ENCODE peak calls at places on chromosomes 12 and 14, in six cellular contexts. A is GM23338, U is A549, S is HL-60, Q is GM12878, C is HCT116. N is an unnamed sample.

GRCh38 chr14:22190411-22191191 is 398.4 kb downstream of the DAD1 start:
- DNase-seq in A (no peak), U (no peak), S (no peak), Q (no peak), C (no peak), N (no peak)

GRCh38 chr12:28925726-28926376 is 223.2 kb upstream of the FAR2 start:
- DNase-seq in A (no peak), U (no peak), S (no peak), Q (no peak), C (no peak), N (no peak)

GRCh38 chr12:22415342-22416309 is 81.1 kb upstream of the ST8SIA1 start:
- DNase-seq in A (no peak), U (peak), S (no peak), Q (no peak), C (no peak), N (no peak)

GRCh38 chr12:123506843-123507236 is 26.7 kb downstream of the RILPL1 start:
- DNase-seq in A (no peak), U (no peak), S (no peak), Q (no peak), C (no peak), N (no peak)

GRCh38 chr12:39935275-39935674 is 170.6 kb downstream of the SLC2A13 start:
- DNase-seq in A (no peak), U (no peak), S (no peak), Q (no peak), C (no peak), N (no peak)

GRCh38 chr12:38141239-38141638 is 175.3 kb upstream of the ALG10B start:
- DNase-seq in A (no peak), U (no peak), S (no peak), Q (no peak), C (no peak), N (no peak)

GRCh38 chr14:99389171-99389826 is 91.4 kb downstream of the SETD3 start:
- DNase-seq in A (peak), U (peak), S (no peak), Q (no peak), C (peak), N (peak)

GRCh38 chr12:6917491-6918231 is 3.3 kb downstream of the ENO2 start:
- DNase-seq in A (peak), U (no peak), S (no peak), Q (no peak), C (no peak), N (no peak)

GRCh38 chr12:129660961-129661360 is 242.9 kb downstream of the TMEM132D start:
- DNase-seq in A (peak), U (no peak), S (no peak), Q (no peak), C (no peak), N (no peak)

GRCh38 chr12:81668475-81668874 is 90.7 kb downstream of the PPFIA2 start:
- DNase-seq in A (no peak), U (peak), S (peak), Q (no peak), C (peak), N (no peak)

GRCh38 chr12:53124352-53124723 is 21.1 kb downstream of the SOAT2 start:
- DNase-seq in A (no peak), U (no peak), S (no peak), Q (no peak), C (no peak), N (no peak)
- TF ChIP-seq REST in A (no peak), U (no peak), S (no peak), Q (no peak), C (no peak), N (no peak)

GRCh38 chr14:97350894-97351713 is 553.9 kb downstream of the VRK1 start:
- DNase-seq in A (no peak), U (no peak), S (no peak), Q (no peak), C (no peak), N (no peak)
- TF ChIP-seq REST in A (no peak), U (no peak), S (no peak), Q (no peak), C (no peak), N (no peak)

GRCh38 chr14:69005432-69006148 is 26.5 kb upstream of the ACTN1 start:
- DNase-seq in A (no peak), U (peak), S (no peak), Q (no peak), C (peak), N (peak)
- TF ChIP-seq REST in A (no peak), U (no peak), S (no peak), Q (no peak), C (no peak), N (peak)

DNA sequence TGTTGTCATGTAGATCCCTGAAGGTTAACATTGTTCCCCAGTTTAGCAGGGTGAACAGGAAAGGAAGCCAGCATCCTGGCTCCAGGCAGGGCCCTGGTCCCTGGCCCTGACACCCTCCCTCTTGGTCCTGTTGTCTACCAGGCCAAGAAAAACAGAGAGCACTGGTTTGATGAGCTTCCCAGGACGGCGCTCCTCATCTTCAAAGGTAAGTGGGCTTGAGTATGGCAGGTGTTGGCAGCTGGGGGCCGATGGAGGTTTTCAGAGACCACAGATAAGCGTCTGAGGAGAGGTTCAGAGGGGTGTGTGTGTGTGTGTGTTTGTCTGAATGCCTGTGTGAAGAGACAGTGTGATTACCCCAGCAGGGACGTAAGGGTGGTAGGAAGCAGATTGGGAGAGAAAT is 56.3 kb downstream of the SLC8B1 start:
- DNase-seq in A (no peak), U (no peak), S (no peak), Q (no peak), C (no peak), N (no peak)
- TF ChIP-seq REST in A (no peak), U (no peak), S (no peak), Q (no peak), C (no peak), N (no peak)

GRCh38 chr14:49173765-49174373 is 412.3 kb downstream of the RPS29 start:
- DNase-seq in A (peak), U (peak), S (peak), Q (peak), C (peak), N (peak)
- TF ChIP-seq REST in A (no peak), U (no peak), S (no peak), Q (no peak), C (no peak), N (no peak)

GRCh38 chr14:97878206-97878605 is 1081.0 kb downstream of the VRK1 start:
- DNase-seq in A (no peak), U (no peak), S (no peak), Q (no peak), C (no peak), N (no peak)

GRCh38 chr14:97878727-97879126 is 1081.5 kb downstream of the VRK1 start:
- DNase-seq in A (no peak), U (no peak), S (no peak), Q (no peak), C (no peak), N (no peak)

GRCh38 chr14:97874394-97874793 is 1077.2 kb downstream of the VRK1 start:
- DNase-seq in A (no peak), U (no peak), S (no peak), Q (no peak), C (no peak), N (no peak)

GRCh38 chr14:97873291-97873690 is 1076.1 kb downstream of the VRK1 start:
- DNase-seq in A (no peak), U (no peak), S (no peak), Q (no peak), C (no peak), N (no peak)
- TF ChIP-seq REST in A (no peak), U (no peak), S (no peak), Q (no peak), C (no peak), N (no peak)

GRCh38 chr14:37443461-37443860 is 151.6 kb downstream of the FOXA1 start:
- DNase-seq in A (no peak), U (no peak), S (no peak), Q (no peak), C (no peak), N (no peak)
- TF ChIP-seq REST in A (no peak), U (no peak), S (no peak), Q (no peak), C (no peak), N (no peak)